ENCODE peak calls at places on chromosomes 3 and 15, in six cellular contexts. D is activated CD4-positive, alpha-beta T cell treated with anti-CD3 and anti-CD28 coated beads, Interleukin-2, amount 10 ng/mL, durations not matched to agents 7 days and 5 days; Q is HT1080; W is CD4-positive, CD25-positive, alpha-beta regulatory T cell; M is stimulated activated CD4-positive, alpha-beta T cell treated with anti-CD3 and anti-CD28 coated beads, Interleukin-1b, Interleukin-23, amount 100 ng/mL, for 1 hour; N is activated CD8-positive, alpha-beta T cell treated with anti-CD3 and anti-CD28 coated beads for 36 hours. O is an unnamed sample.
A peak's percentile ranks its signal among the peaks of the same experiment; 100 is the strongest.

GRCh38 chr3:9101286-9101685 is 138.0 kb upstream of the RAD18 start:
- DNase-seq in D (no peak), Q (no peak), W (no peak), M (no peak), N (no peak), O (no peak)

GRCh38 chr15:101675796-101676582 is 23.8 kb upstream of the TM2D3 start:
- DNase-seq in D (no peak), Q (peak; percentile 81), W (no peak), M (no peak), N (no peak), O (no peak)

GRCh38 chr3:155252535-155252934 is 40.9 kb downstream of the STRIT1 start:
- DNase-seq in D (no peak), Q (peak; percentile 84), W (no peak), M (no peak), N (no peak), O (no peak)

GRCh38 chr3:108305484-108306172 is 9.3 kb downstream of the HHLA2 start:
- DNase-seq in D (no peak), Q (peak; percentile 61), W (no peak), M (no peak), N (peak; percentile 31), O (no peak)

GRCh38 chr15:24898715-24899278 is 56.0 kb upstream of the SNRPN start:
- DNase-seq in D (no peak), Q (no peak), W (no peak), M (no peak), N (no peak), O (peak; percentile 79)

GRCh38 chr3:187000711-187001151 is 70.4 kb downstream of the ST6GAL1 start:
- DNase-seq in D (no peak), Q (no peak), W (peak; percentile 75), M (no peak), N (peak; percentile 64), O (no peak)

GRCh38 chr15:83287541-83288027 is 3.1 kb upstream of the BNC1 start:
- DNase-seq in D (no peak), Q (peak; percentile 97), W (no peak), M (no peak), N (no peak), O (no peak)

GRCh38 chr15:52392008-52392687 is 96.5 kb upstream of the MYO5C start:
- DNase-seq in D (no peak), Q (peak; percentile 3), W (no peak), M (no peak), N (no peak), O (no peak)

GRCh38 chr15:44340410-44340809 is 51.9 kb downstream of the GOLM2 start:
- DNase-seq in D (no peak), Q (peak; percentile 39), W (no peak), M (no peak), N (no peak), O (no peak)

GRCh38 chr3:124800511-124801374 is 70.5 kb downstream of the UMPS start:
- DNase-seq in D (no peak), Q (peak; percentile 34), W (no peak), M (no peak), N (no peak), O (no peak)

GRCh38 chr3:50126287-50127211 is 28.6 kb upstream of the SEMA3F start:
- DNase-seq in D (no peak), Q (no peak), W (no peak), M (no peak), N (no peak), O (no peak)

GRCh38 chr15:71167445-71168162 is 52.3 kb downstream of the THSD4 start:
- DNase-seq in D (no peak), Q (no peak), W (no peak), M (no peak), N (no peak), O (no peak)

GRCh38 chr3:192825657-192826200 is 91.9 kb downstream of the MB21D2 start:
- DNase-seq in D (no peak), Q (no peak), W (no peak), M (no peak), N (no peak), O (no peak)

GRCh38 chr3:89690649-89691048 is 583.2 kb downstream of the EPHA3 start:
- DNase-seq in D (no peak), Q (peak; percentile 67), W (no peak), M (no peak), N (no peak), O (no peak)

GRCh38 chr3:52318186-52318793 is 2.2 kb downstream of the DNAH1 start:
- DNase-seq in D (no peak), Q (no peak), W (no peak), M (no peak), N (no peak), O (no peak)